ENCODE peak calls at places on chromosomes 16 and 17, in six cellular contexts. A, Z, M, P, S and W are unnamed samples.
A peak's percentile ranks its signal among the peaks of the same experiment; 100 is the strongest.

GRCh38 chr17:63476494-63476856 is 386 bp upstream of the ACE start:
- DNase-seq in P (peak; percentile 72), Z (peak; percentile 34), A (peak; percentile 70), S (no peak), M (no peak), W (no peak)

GRCh38 chr17:47730681-47731080 is 2.4 kb upstream of the TBX21 start:
- DNase-seq in Z (no peak), S (no peak), P (no peak), M (peak; percentile 5), A (no peak), W (no peak)

GRCh38 chr17:79950711-79951110 is 85.0 kb downstream of the TBC1D16 start:
- DNase-seq in M (peak; percentile 49), Z (no peak), S (peak; percentile 11), P (peak; percentile 71), A (no peak), W (no peak)

GRCh38 chr17:73030501-73030911 is 62.0 kb downstream of the SLC39A11 start:
- DNase-seq in A (no peak), M (peak; percentile 58), S (no peak), Z (peak; percentile 30), P (no peak), W (no peak)

GRCh38 chr17:57078274-57078673 is 6.8 kb upstream of the AKAP1 start:
- DNase-seq in S (no peak), P (no peak), Z (no peak), A (no peak), M (no peak), W (no peak)

GRCh38 chr17:2063306-2064146 is 8.6 kb downstream of the HIC1 start:
- DNase-seq in Z (no peak), A (no peak), S (no peak), M (no peak), P (no peak), W (no peak)

GRCh38 chr17:43401293-43401692 is 2.5 kb downstream of the ARL4D start:
- DNase-seq in P (no peak), M (peak; percentile 41), S (no peak), Z (peak; percentile 86), A (no peak), W (peak; percentile 90)

GRCh38 chr17:62775876-62776275 is 32.2 kb downstream of the MARCHF10 start:
- DNase-seq in M (no peak), A (no peak), Z (no peak), S (no peak), P (no peak), W (no peak)

GRCh38 chr17:30309591-30309990 is 17.8 kb upstream of the BLMH start:
- DNase-seq in M (no peak), P (no peak), Z (no peak), A (no peak), S (no peak), W (no peak)

DNA sequence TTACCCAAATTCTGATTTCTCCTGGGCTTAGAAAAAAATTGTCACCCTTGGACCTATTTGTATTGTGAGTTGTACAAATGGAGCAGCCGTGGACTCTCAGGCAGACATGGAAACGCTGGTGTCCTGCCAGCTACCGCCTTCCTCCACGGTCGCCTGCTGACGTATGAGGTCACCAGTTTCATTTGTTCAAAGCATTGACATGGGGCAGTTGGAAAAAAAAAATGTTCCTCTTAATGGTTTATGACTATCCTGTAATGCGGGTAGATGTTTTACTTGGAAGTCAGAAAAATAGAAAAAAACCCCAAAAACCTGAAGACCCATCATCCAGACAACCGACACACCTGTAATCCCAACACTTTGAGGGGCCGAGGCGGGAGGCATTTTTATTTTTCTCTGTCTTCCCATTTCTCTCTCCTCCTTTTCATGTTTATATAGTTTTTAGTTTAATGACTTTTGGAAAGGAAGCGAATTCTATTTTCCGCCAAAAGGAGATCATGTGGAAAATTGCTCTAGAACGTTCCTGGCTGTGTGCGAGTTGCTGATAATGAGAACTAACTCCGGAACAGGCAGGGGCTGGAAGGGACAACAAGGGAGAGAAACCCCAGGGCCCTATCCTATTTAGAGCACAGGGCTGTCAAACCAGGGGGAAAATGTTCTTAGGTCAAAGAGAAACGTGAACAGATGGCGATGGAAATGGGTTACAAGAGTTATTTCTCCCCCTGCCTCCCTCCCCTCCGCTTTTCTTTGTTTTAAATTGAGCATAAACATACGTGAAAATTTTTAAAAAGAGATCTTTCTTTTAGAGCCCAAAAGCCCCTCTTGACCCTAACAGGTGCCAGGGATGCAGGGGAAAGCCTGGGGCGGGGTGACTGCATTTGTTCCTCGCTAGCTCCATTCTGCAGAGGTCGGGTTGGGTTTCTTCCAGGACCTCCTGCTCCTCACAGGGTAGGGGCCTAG is 13.7 kb downstream of the DNAH17 start:
- DNase-seq in A (no peak), M (peak; percentile 43), P (no peak), Z (no peak), S (no peak), W (no peak)
- H3K27me3 ChIP-seq in A (no peaks in the 10 kb centered on the region), M (no peaks in the 10 kb centered on the region), P (no peaks in the 10 kb centered on the region), Z (peaks cover 61% of the 10 kb centered on the region), S (no peaks in the 10 kb centered on the region), W (peaks cover 11% of the 10 kb centered on the region)

GRCh38 chr16:22900863-22901262 is 86.9 kb downstream of the HS3ST2 start:
- DNase-seq in A (no peak), M (no peak), P (no peak), Z (no peak), S (no peak), W (no peak)
- H3K27me3 ChIP-seq in A (no peaks in the 10 kb centered on the region), M (no peaks in the 10 kb centered on the region), P (no peaks in the 10 kb centered on the region), Z (peaks cover 22% of the 10 kb centered on the region), S (peaks cover 20% of the 10 kb centered on the region), W (no peaks in the 10 kb centered on the region)

GRCh38 chr16:88459366-88460055 is 6.4 kb downstream of the ZFPM1 start:
- DNase-seq in Z (no peak), A (no peak), S (no peak), M (no peak), P (no peak), W (no peak)

GRCh38 chr16:88462396-88462795 is 9.3 kb downstream of the ZFPM1 start:
- DNase-seq in P (no peak), S (no peak), M (no peak), A (no peak), Z (no peak), W (no peak)

GRCh38 chr16:88458773-88459235 is 5.7 kb downstream of the ZFPM1 start:
- DNase-seq in S (no peak), Z (no peak), M (no peak), A (no peak), P (no peak), W (no peak)

GRCh38 chr16:88461291-88462269 is 8.5 kb downstream of the ZFPM1 start:
- DNase-seq in M (peak; percentile 79), P (peak; percentile 82), Z (no peak), S (no peak), A (peak; percentile 73), W (no peak)

GRCh38 chr16:88460496-88461169 is 7.6 kb downstream of the ZFPM1 start:
- DNase-seq in A (no peak), M (no peak), P (no peak), Z (no peak), S (no peak), W (no peak)
- H3K27me3 ChIP-seq in A (no peaks in the 10 kb centered on the region), M (no peaks in the 10 kb centered on the region), P (peaks cover 26% of the 10 kb centered on the region), Z (no peaks in the 10 kb centered on the region), S (no peaks in the 10 kb centered on the region), W (no peaks in the 10 kb centered on the region)

GRCh38 chr17:49904904-49905303 is 57.0 kb upstream of the TAC4 start:
- DNase-seq in S (no peak), Z (no peak), M (no peak), P (no peak), A (no peak), W (no peak)
- H3K27me3 ChIP-seq in S (peaks cover 73% of the 10 kb centered on the region), Z (peaks cover 74% of the 10 kb centered on the region), M (no peaks in the 10 kb centered on the region), P (peaks cover 96% of the 10 kb centered on the region), A (peaks cover 80% of the 10 kb centered on the region), W (peaks cover 33% of the 10 kb centered on the region)